ENCODE peak calls at places on chromosomes 3 and 15, in eight cellular contexts. I, C, Z, P, N, L, B and V are unnamed samples.

GRCh38 chr3:125440970-125441369 is 65.8 kb upstream of the ZNF148 start:
- DNase-seq in I (no peak), C (no peak), Z (no peak), P (no peak), N (no peak), L (no peak), B (no peak), V (no peak)

GRCh38 chr3:182583545-182583944 is 209.8 kb upstream of the ATP11B start:
- DNase-seq in I (no peak), C (no peak), Z (no peak), P (no peak), N (no peak), L (no peak), B (no peak), V (no peak)

GRCh38 chr15:31157644-31158069 is 56.1 kb upstream of the TRPM1 start:
- DNase-seq in I (no peak), C (no peak), Z (no peak), P (no peak), N (no peak), L (no peak), B (no peak), V (no peak)

GRCh38 chr15:78242128-78242527 is 7.8 kb upstream of the ACSBG1 start:
- DNase-seq in I (peak), C (no peak), Z (no peak), P (peak), N (peak), L (no peak), B (no peak), V (no peak)

GRCh38 chr15:68815598-68815997 is 5.1 kb downstream of the ANP32A start:
- DNase-seq in I (no peak), C (no peak), Z (peak), P (no peak), N (no peak), L (no peak), B (no peak), V (no peak)

GRCh38 chr3:126487151-126487771 is 11.6 kb upstream of the ZXDC start:
- DNase-seq in I (no peak), C (no peak), Z (no peak), P (peak), N (peak), L (no peak), B (peak), V (peak)

GRCh38 chr3:168341192-168341816 is 245.6 kb upstream of the GOLIM4 start:
- DNase-seq in I (no peak), C (no peak), Z (peak), P (no peak), N (no peak), L (no peak), B (peak), V (peak)

GRCh38 chr3:48679416-48680380 is 6.0 kb downstream of the NCKIPSD start:
- DNase-seq in I (no peak), C (no peak), Z (no peak), P (no peak), N (no peak), L (no peak), B (no peak), V (no peak)

GRCh38 chr15:72939855-72940631 is 112.2 kb upstream of the NEO1 start:
- DNase-seq in I (no peak), C (no peak), Z (no peak), P (no peak), N (no peak), L (no peak), B (no peak), V (no peak)

GRCh38 chr3:49683162-49683561 is 6.1 kb downstream of the MST1 start:
- DNase-seq in I (no peak), C (no peak), Z (no peak), P (no peak), N (no peak), L (no peak), B (no peak), V (no peak)

GRCh38 chr3:197093871-197094270 is 64.3 kb upstream of the MELTF start:
- DNase-seq in I (no peak), C (no peak), Z (no peak), P (no peak), N (no peak), L (no peak), B (no peak), V (no peak)